ENCODE peak calls at places on chromosomes 4 and X, in nine cellular contexts. W, V, Q, G, C, L, P, J and U are unnamed samples.

GRCh38 chr4:147360301-147360700 is 120.6 kb upstream of the EDNRA start:
- DNase-seq in W (no peak), V (no peak), Q (no peak), G (no peak), C (no peak), L (no peak), P (no peak), J (no peak), U (no peak)

GRCh38 chr4:948101-948935 is 16.1 kb downstream of the TMEM175 start:
- DNase-seq in W (peak; percentile 50), V (no peak), Q (no peak), G (peak; percentile 14), C (no peak), L (no peak), P (no peak), J (no peak), U (no peak)

GRCh38 chr4:152536545-152537182 is 772 bp upstream of the FBXW7 start:
- DNase-seq in W (peak; percentile 50), V (no peak), Q (no peak), G (peak; percentile 52), C (peak; percentile 7), L (peak; percentile 44), P (no peak), J (no peak), U (peak; percentile 73)

GRCh38 chrX:138986235-138986634 is 274.7 kb upstream of the FGF13 start:
- DNase-seq in W (no peak), V (no peak), Q (no peak), G (no peak), C (no peak), L (no peak), P (no peak), J (no peak), U (no peak)

GRCh38 chrX:47483310-47484268 is 567 bp upstream of the ZNF41 start:
- DNase-seq in W (peak; percentile 45), V (no peak), Q (peak; percentile 51), G (peak; percentile 49), C (no peak), L (peak; percentile 28), P (peak; percentile 86), J (no peak), U (no peak)

GRCh38 chr4:11973270-11973669 is 544.6 kb upstream of the HS3ST1 start:
- DNase-seq in W (no peak), V (no peak), Q (no peak), G (no peak), C (no peak), L (no peak), P (no peak), J (no peak), U (no peak)

GRCh38 chr4:112564706-112565270 is 48.8 kb upstream of the NEUROG2 start:
- DNase-seq in W (no peak), V (no peak), Q (no peak), G (no peak), C (no peak), L (no peak), P (no peak), J (no peak), U (no peak)

GRCh38 chr4:76974150-76974549 is 24.6 kb downstream of the SEPTIN11 start:
- DNase-seq in W (no peak), V (no peak), Q (no peak), G (no peak), C (no peak), L (no peak), P (no peak), J (no peak), U (no peak)

GRCh38 chrX:125289209-125289608 is 30.5 kb upstream of the TEX13C start:
- DNase-seq in W (peak; percentile 0), V (no peak), Q (no peak), G (no peak), C (no peak), L (peak; percentile 67), P (no peak), J (no peak), U (no peak)

GRCh38 chr4:47122592-47123291 is 91.4 kb downstream of the GABRB1 start:
- DNase-seq in W (peak; percentile 63), V (peak; percentile 75), Q (peak; percentile 64), G (peak; percentile 45), C (peak; percentile 36), L (peak; percentile 61), P (peak; percentile 74), J (peak; percentile 21), U (peak; percentile 84)

GRCh38 chr4:47118192-47118879 is 87.0 kb downstream of the GABRB1 start:
- DNase-seq in W (no peak), V (no peak), Q (no peak), G (no peak), C (no peak), L (no peak), P (no peak), J (no peak), U (no peak)

DNA sequence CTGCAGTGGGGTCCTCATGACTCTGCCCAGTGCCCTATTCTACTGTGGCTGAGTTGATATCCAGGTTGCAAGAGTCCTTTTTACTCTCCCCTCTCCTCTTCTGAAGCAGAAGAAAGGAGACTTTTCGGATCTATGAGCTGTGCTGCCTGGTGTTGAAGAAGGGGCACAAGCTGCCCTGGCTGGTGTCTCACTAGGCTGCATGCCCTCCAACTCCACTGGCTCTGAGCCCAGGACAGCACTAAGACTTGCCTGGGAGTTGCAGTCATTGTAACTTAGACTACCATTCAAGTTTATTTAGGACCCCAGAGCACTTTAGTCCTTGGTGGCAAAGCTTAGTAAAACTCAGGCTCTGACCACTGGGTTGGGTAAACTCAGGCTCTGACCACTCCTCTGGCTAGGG is 89.4 kb downstream of the GABRB1 start:
- DNase-seq in W (no peak), V (no peak), Q (no peak), G (no peak), C (no peak), L (no peak), P (no peak), J (no peak), U (no peak)
- TF ChIP-seq CTCF in W (no peak), V (no peak), Q (no peak), G (no peak), C (no peak), L (no peak), P (no peak), J (no peak), U (no peak)

GRCh38 chr4:181193162-181193930 is 1049.9 kb upstream of the TENM3 start:
- DNase-seq in W (no peak), V (no peak), Q (no peak), G (no peak), C (no peak), L (no peak), P (no peak), J (no peak), U (no peak)
- TF ChIP-seq MAX in W (no peak), V (no peak), Q (no peak), G (no peak), C (no peak), L (no peak), P (no peak), J (no peak), U (no peak)

DNA sequence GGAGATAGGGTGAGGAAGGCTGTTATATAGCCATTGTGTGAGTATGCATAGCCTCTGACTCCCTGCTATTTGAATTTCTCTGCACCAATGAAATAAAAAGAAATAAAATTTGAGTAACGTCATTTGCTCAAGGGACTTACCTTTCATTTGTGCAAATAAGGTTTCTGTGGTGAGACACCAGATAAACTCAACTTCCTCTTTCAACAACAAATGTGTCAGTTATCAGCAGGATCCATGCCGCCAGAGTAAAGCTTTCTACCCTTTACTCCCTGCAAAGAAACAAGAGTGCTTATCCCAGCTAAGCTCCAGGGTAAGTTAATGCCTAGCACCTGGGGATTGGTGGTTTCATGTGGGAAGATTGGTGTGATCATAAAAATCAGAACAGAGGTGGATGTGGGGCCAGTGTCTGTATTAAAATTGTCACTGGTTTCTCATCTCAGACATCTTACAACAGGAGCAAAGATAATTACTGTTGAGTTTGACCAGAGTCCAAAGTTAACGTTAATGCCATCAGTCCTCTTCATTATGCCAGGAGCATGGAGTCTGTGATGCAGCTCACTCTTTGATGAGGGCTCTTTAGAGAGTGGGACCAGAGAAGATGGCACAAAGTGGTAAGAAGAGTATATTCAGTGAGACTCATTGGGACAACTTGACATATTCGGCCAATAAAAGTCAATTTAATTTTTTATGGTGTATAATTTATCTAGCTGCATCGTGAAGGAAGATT is at the start of gene P2RY10:
- DNase-seq in W (no peak), V (no peak), Q (no peak), G (no peak), C (no peak), L (no peak), P (no peak), J (peak; percentile 85), U (peak; percentile 46)
- H3K4me3 ChIP-seq in W (no peak within 1 kb of the TSS), V (no peak within 1 kb of the TSS), Q (no peak within 1 kb of the TSS), G (no peak within 1 kb of the TSS), C (no peak within 1 kb of the TSS), L (no peak within 1 kb of the TSS), P (no peak within 1 kb of the TSS), J (peak within 1 kb of the TSS; percentile 86), U (no peak within 1 kb of the TSS)

GRCh38 chr4:41957634-41958033 is 22.4 kb downstream of the TMEM33 start:
- DNase-seq in W (peak; percentile 27), V (no peak), Q (peak; percentile 63), G (peak; percentile 41), C (peak; percentile 24), L (peak; percentile 35), P (peak; percentile 31), J (peak; percentile 20), U (peak; percentile 73)
- TF ChIP-seq CTCF in W (peak; percentile 53), V (peak; percentile 47), Q (peak; percentile 58), G (peak; percentile 55), C (peak; percentile 51), L (peak; percentile 41), P (no peak), J (peak; percentile 57), U (peak; percentile 44)

GRCh38 chrX:410296-410695 is 23.6 kb upstream of the PPP2R3B start:
- DNase-seq in W (no peak), V (no peak), Q (no peak), G (no peak), C (no peak), L (no peak), P (no peak), J (no peak), U (no peak)
- TF ChIP-seq MAX in W (no peak), V (no peak), Q (no peak), G (no peak), C (no peak), L (no peak), P (no peak), J (no peak), U (no peak)